ENCODE peak calls at places on chromosomes 2 and 18, in nine cellular contexts. A is HFF-Myc, U is GM12865, O is K562, B is hepatocyte, H is uterus, S is AG10803, W is transverse colon, G is AG09319. K is an unnamed sample.
A peak's percentile ranks its signal among the peaks of the same experiment; 100 is the strongest.

GRCh38 chr2:204491528-204491927 is 53.7 kb upstream of the PARD3B start:
- DNase-seq in A (peak; percentile 12), U (no peak), O (no peak), B (no peak), H (no peak), S (peak; percentile 45), W (no peak), G (no peak), K (no peak)

GRCh38 chr2:119544075-119545031 is at the start of gene CFAP221:
- DNase-seq in A (peak; percentile 10), U (peak; percentile 13), O (peak; percentile 92), B (peak; percentile 92), H (peak; percentile 32), S (peak; percentile 49), W (peak; percentile 74), G (no peak), K (peak; percentile 87)

GRCh38 chr2:147715807-147716206 is 129.0 kb upstream of the ACVR2A start:
- DNase-seq in A (no peak), U (peak; percentile 10), O (no peak), B (no peak), H (no peak), S (peak; percentile 63), W (no peak), G (no peak), K (no peak)

GRCh38 chr18:35073186-35074105 is 32.2 kb downstream of the MAPRE2 start:
- DNase-seq in A (no peak), U (no peak), O (no peak), B (no peak), H (no peak), S (peak; percentile 47), W (no peak), G (no peak), K (no peak)

GRCh38 chr2:198326431-198326830 is 522.0 kb downstream of the PLCL1 start:
- DNase-seq in A (no peak), U (no peak), O (no peak), B (no peak), H (no peak), S (no peak), W (no peak), G (no peak), K (no peak)

GRCh38 chr2:160474319-160474645 is 19.3 kb downstream of the RBMS1 start:
- DNase-seq in A (no peak), U (no peak), O (no peak), B (no peak), H (no peak), S (no peak), W (no peak), G (no peak), K (no peak)

GRCh38 chr18:47932603-47933002 is 2.1 kb upstream of the SMAD2 start:
- DNase-seq in A (no peak), U (no peak), O (no peak), B (no peak), H (no peak), S (no peak), W (no peak), G (no peak), K (peak; percentile 18)

GRCh38 chr18:13998571-13998970 is 83.2 kb upstream of the MC2R start:
- DNase-seq in A (no peak), U (no peak), O (no peak), B (no peak), H (no peak), S (no peak), W (no peak), G (no peak), K (no peak)

GRCh38 chr18:46321954-46322353 is 217.8 kb downstream of the HAUS1 start:
- DNase-seq in A (no peak), U (no peak), O (no peak), B (no peak), H (no peak), S (no peak), W (no peak), G (no peak), K (peak; percentile 41)

GRCh38 chr18:36372902-36373301 is 75.4 kb downstream of the FHOD3 start:
- DNase-seq in A (no peak), U (peak; percentile 74), O (no peak), B (no peak), H (no peak), S (peak; percentile 96), W (no peak), G (peak; percentile 75), K (peak; percentile 67)

GRCh38 chr18:65735166-65735565 is 15.6 kb upstream of the CDH7 start:
- DNase-seq in A (no peak), U (no peak), O (no peak), B (no peak), H (no peak), S (no peak), W (no peak), G (no peak), K (no peak)

GRCh38 chr18:12021596-12021995 is 40.3 kb downstream of the IMPA2 start:
- DNase-seq in A (no peak), U (no peak), O (no peak), B (no peak), H (no peak), S (no peak), W (no peak), G (no peak), K (no peak)

DNA sequence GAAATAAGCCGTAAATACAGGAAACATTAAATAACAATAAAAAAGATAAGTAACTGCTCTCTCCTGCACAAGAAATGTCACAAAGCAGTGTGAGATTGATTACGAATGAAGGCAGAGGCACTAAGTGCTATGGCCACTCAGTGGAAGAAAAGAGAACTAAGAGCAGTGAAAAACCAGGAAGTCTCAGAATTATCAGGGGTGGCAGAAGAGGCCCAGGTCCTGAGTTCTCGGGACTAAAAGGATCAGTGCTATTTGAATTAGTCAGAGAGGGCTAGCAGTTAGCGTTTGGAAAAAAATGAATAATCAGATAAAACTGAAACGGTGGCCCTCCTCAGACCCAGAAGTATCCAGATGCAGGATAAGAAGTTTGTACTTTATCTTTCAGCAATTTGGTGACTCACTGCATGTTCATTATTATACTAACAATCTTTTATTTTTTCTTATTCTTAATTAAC is 367.1 kb downstream of the ZEB2 start:
- DNase-seq in A (no peak), U (no peak), O (peak; percentile 84), B (peak; percentile 32), H (no peak), S (peak; percentile 36), W (no peak), G (no peak), K (no peak)
- TF ChIP-seq CTCF in A (no peak), U (no peak), O (peak; percentile 34), B (no peak), H (no peak), S (peak; percentile 29), W (no peak), G (no peak), K (no peak)

GRCh38 chr2:159146930-159147666 is 139.4 kb downstream of the WDSUB1 start:
- DNase-seq in A (no peak), U (no peak), O (no peak), B (no peak), H (no peak), S (no peak), W (peak; percentile 87), G (no peak), K (peak; percentile 61)
- TF ChIP-seq CTCF in A (no peak), U (no peak), O (no peak), B (no peak), H (no peak), S (no peak), W (no peak), G (no peak), K (no peak)

DNA sequence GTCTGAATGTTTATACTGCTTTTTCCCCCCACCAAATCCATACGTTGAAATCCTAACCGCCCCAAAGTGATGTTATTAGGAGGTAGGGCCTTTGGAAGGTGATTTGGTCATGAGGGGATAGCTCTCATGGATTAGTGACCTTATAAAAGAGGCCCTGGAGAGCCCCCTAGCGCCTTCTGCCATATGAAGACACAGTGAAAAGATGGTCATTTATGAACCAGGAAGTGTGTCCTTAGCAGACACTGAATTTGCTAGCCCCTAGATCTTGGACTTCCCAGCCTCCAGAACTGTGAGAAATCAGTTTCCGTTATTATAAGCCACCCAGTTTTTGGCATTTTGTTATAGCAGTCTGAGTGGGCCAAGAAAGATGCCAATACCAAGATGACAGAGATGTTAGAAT is 7.2 kb upstream of the TSN start:
- DNase-seq in A (peak; percentile 19), U (peak; percentile 52), O (peak; percentile 76), B (peak; percentile 25), H (no peak), S (peak; percentile 52), W (no peak), G (peak; percentile 10), K (no peak)
- TF ChIP-seq CTCF in A (peak; percentile 41), U (peak; percentile 19), O (peak; percentile 65), B (peak; percentile 28), H (no peak), S (peak; percentile 53), W (no peak), G (peak; percentile 52), K (no peak)

GRCh38 chr2:99158599-99158998 is 3.8 kb downstream of the LIPT1 start:
- DNase-seq in A (no peak), U (no peak), O (no peak), B (no peak), H (no peak), S (no peak), W (no peak), G (no peak), K (no peak)

GRCh38 chr2:99152181-99152580 is 2.6 kb downstream of the TSGA10 start:
- DNase-seq in A (no peak), U (no peak), O (no peak), B (no peak), H (no peak), S (no peak), W (no peak), G (no peak), K (no peak)

GRCh38 chr2:99156901-99157300 is 2.1 kb downstream of the LIPT1 start:
- DNase-seq in A (no peak), U (no peak), O (no peak), B (no peak), H (no peak), S (no peak), W (no peak), G (no peak), K (no peak)

GRCh38 chr2:99153921-99154604 is 679 bp downstream of the TSGA10 start:
- DNase-seq in A (no peak), U (no peak), O (peak; percentile 18), B (no peak), H (no peak), S (peak; percentile 11), W (no peak), G (no peak), K (no peak)

DNA sequence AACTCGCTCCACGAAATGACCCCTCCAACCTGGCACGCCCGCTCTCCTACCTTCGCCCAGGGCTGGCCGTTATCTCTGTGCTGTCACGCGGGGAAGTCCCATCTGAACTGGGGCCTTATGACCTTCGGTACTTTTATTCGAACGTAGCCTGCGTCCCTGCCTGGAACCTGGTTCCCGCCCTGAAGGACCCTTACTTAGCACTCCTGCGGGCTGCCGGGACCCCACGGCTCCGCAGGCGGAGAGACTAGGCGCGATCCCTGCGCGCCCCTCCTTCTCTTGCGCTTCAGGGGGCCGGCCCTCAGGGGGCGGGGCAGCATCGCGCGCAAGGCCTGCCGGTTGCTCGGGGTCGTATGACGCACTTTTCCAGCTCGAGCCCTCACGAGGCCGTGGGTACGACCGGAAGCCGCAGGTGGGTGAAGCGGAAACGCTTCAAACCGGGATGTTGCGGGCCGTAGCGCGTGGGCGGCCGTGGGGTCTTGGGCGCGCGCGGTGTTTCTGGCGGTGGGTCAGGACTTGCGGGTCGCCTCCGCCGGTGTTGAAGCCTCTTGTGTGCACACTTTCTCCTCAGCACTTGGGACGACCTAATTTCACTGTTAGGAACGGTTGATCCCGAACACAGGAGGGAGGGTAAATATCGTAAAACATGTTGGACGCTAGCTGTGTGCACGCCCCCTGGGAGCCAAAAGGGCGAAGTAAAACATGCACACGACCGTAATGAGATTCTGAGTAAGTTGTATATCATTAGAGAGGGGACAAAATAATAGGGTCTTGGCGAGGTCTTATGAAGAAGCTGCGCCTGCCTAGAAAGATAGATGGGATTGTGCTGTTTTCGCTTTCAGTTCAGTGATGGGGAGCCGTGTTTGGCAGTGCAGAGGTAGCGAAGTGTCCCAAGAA is at the start of the genes LIPT1 and TSGA10:
- DNase-seq in A (peak; percentile 61), U (peak; percentile 95), O (peak; percentile 96), B (peak; percentile 96), H (peak; percentile 94), S (peak; percentile 84), W (peak; percentile 94), G (peak; percentile 71), K (peak; percentile 92)
- TF ChIP-seq CTCF in A (no peak), U (no peak), O (peak; percentile 11), B (peak; percentile 29), H (no peak), S (peak; percentile 24), W (peak; percentile 26), G (no peak), K (no peak)